ENCODE peak calls at places on chromosomes 13 and 19, in seven cellular contexts. One of them, this sample, is unnamed.

GRCh38 chr13:40682449-40683240 is 16.2 kb upstream of the FOXO1 start:
- DNase-seq in tibial nerve: no peak
- DNase-seq in thyroid gland: no peak
- DNase-seq in stomach: no peak
- DNase-seq in Peyer's patch: no peak
- DNase-seq in uterus: no peak
- DNase-seq in H1: no peak
- DNase-seq in this sample: no peak

GRCh38 chr13:45950343-45950995 is 98.9 kb upstream of the SIAH3 start:
- DNase-seq in tibial nerve: peak
- DNase-seq in thyroid gland: no peak
- DNase-seq in stomach: no peak
- DNase-seq in Peyer's patch: no peak
- DNase-seq in uterus: no peak
- DNase-seq in H1: no peak
- DNase-seq in this sample: no peak

GRCh38 chr13:97284558-97284957 is 62.4 kb downstream of the MBNL2 start:
- DNase-seq in tibial nerve: no peak
- DNase-seq in thyroid gland: no peak
- DNase-seq in stomach: no peak
- DNase-seq in Peyer's patch: no peak
- DNase-seq in uterus: no peak
- DNase-seq in H1: no peak
- DNase-seq in this sample: no peak

GRCh38 chr13:44921931-44922758 is 67.1 kb downstream of the NUFIP1 start:
- DNase-seq in tibial nerve: peak
- DNase-seq in thyroid gland: peak
- DNase-seq in stomach: peak
- DNase-seq in Peyer's patch: no peak
- DNase-seq in uterus: peak
- DNase-seq in H1: no peak
- DNase-seq in this sample: no peak

GRCh38 chr19:19306191-19306590 is 14.1 kb downstream of the SUGP1 start:
- DNase-seq in tibial nerve: no peak
- DNase-seq in thyroid gland: no peak
- DNase-seq in stomach: no peak
- DNase-seq in Peyer's patch: no peak
- DNase-seq in uterus: no peak
- DNase-seq in H1: no peak
- DNase-seq in this sample: no peak

GRCh38 chr13:92721610-92722009 is 505.0 kb upstream of the GPC6 start:
- DNase-seq in tibial nerve: no peak
- DNase-seq in thyroid gland: no peak
- DNase-seq in stomach: no peak
- DNase-seq in Peyer's patch: no peak
- DNase-seq in uterus: no peak
- DNase-seq in H1: no peak
- DNase-seq in this sample: no peak

GRCh38 chr19:17503240-17503639 is 8.2 kb upstream of the PGLS start:
- DNase-seq in tibial nerve: no peak
- DNase-seq in thyroid gland: no peak
- DNase-seq in stomach: no peak
- DNase-seq in Peyer's patch: no peak
- DNase-seq in uterus: no peak
- DNase-seq in H1: no peak
- DNase-seq in this sample: no peak

GRCh38 chr19:52206481-52206880 is 16.6 kb downstream of the PPP2R1A start:
- DNase-seq in tibial nerve: no peak
- DNase-seq in thyroid gland: no peak
- DNase-seq in stomach: no peak
- DNase-seq in Peyer's patch: no peak
- DNase-seq in uterus: no peak
- DNase-seq in H1: no peak
- DNase-seq in this sample: no peak

GRCh38 chr19:30078381-30078910 is 136.4 kb downstream of the URI1 start:
- DNase-seq in tibial nerve: no peak
- DNase-seq in thyroid gland: no peak
- DNase-seq in stomach: no peak
- DNase-seq in Peyer's patch: peak
- DNase-seq in uterus: no peak
- DNase-seq in H1: no peak
- DNase-seq in this sample: no peak

GRCh38 chr13:49669735-49670309 is 21.5 kb downstream of the EBPL start:
- DNase-seq in tibial nerve: peak
- DNase-seq in thyroid gland: peak
- DNase-seq in stomach: peak
- DNase-seq in Peyer's patch: no peak
- DNase-seq in uterus: peak
- DNase-seq in H1: no peak
- DNase-seq in this sample: no peak

GRCh38 chr13:111007209-111007608 is 92.3 kb upstream of the ANKRD10 start:
- DNase-seq in tibial nerve: no peak
- DNase-seq in thyroid gland: no peak
- DNase-seq in stomach: no peak
- DNase-seq in Peyer's patch: no peak
- DNase-seq in uterus: no peak
- DNase-seq in H1: no peak
- DNase-seq in this sample: no peak

GRCh38 chr19:33823341-33823740 is 26.7 kb downstream of the KCTD15 start:
- DNase-seq in tibial nerve: no peak
- DNase-seq in thyroid gland: no peak
- DNase-seq in stomach: no peak
- DNase-seq in Peyer's patch: no peak
- DNase-seq in uterus: no peak
- DNase-seq in H1: no peak
- DNase-seq in this sample: peak

GRCh38 chr13:99486996-99487395 is 14.3 kb upstream of the TM9SF2 start:
- DNase-seq in tibial nerve: no peak
- DNase-seq in thyroid gland: no peak
- DNase-seq in stomach: no peak
- DNase-seq in Peyer's patch: no peak
- DNase-seq in uterus: no peak
- DNase-seq in H1: no peak
- DNase-seq in this sample: no peak

GRCh38 chr13:95710313-95710712 is 33.4 kb downstream of the DNAJC3 start:
- DNase-seq in tibial nerve: no peak
- DNase-seq in thyroid gland: no peak
- DNase-seq in stomach: no peak
- DNase-seq in Peyer's patch: no peak
- DNase-seq in uterus: no peak
- DNase-seq in H1: no peak
- DNase-seq in this sample: no peak

GRCh38 chr13:109647046-109647445 is 139.3 kb downstream of the IRS2 start:
- DNase-seq in tibial nerve: no peak
- DNase-seq in thyroid gland: no peak
- DNase-seq in stomach: no peak
- DNase-seq in Peyer's patch: no peak
- DNase-seq in uterus: no peak
- DNase-seq in H1: no peak
- DNase-seq in this sample: no peak

GRCh38 chr13:45728759-45729158 is 26.6 kb downstream of the CBY2 start:
- DNase-seq in tibial nerve: no peak
- DNase-seq in thyroid gland: no peak
- DNase-seq in stomach: no peak
- DNase-seq in Peyer's patch: no peak
- DNase-seq in uterus: no peak
- DNase-seq in H1: peak
- DNase-seq in this sample: no peak

GRCh38 chr13:66506979-66507378 is 723.2 kb downstream of the PCDH9 start:
- DNase-seq in tibial nerve: no peak
- DNase-seq in thyroid gland: no peak
- DNase-seq in stomach: no peak
- DNase-seq in Peyer's patch: no peak
- DNase-seq in uterus: no peak
- DNase-seq in H1: no peak
- DNase-seq in this sample: no peak

GRCh38 chr19:29378126-29378525 is 147.7 kb upstream of the VSTM2B start:
- DNase-seq in tibial nerve: no peak
- DNase-seq in thyroid gland: no peak
- DNase-seq in stomach: no peak
- DNase-seq in Peyer's patch: peak
- DNase-seq in uterus: no peak
- DNase-seq in H1: no peak
- DNase-seq in this sample: peak

GRCh38 chr13:101681834-101682233 is 229.4 kb downstream of the ITGBL1 start:
- DNase-seq in tibial nerve: no peak
- DNase-seq in thyroid gland: no peak
- DNase-seq in stomach: no peak
- DNase-seq in Peyer's patch: no peak
- DNase-seq in uterus: no peak
- DNase-seq in H1: no peak
- DNase-seq in this sample: no peak

GRCh38 chr19:13212759-13213330 is 62.6 kb downstream of the IER2 start:
- DNase-seq in tibial nerve: peak
- DNase-seq in thyroid gland: peak
- DNase-seq in stomach: peak
- DNase-seq in Peyer's patch: peak
- DNase-seq in uterus: peak
- DNase-seq in H1: no peak
- DNase-seq in this sample: no peak

GRCh38 chr13:64234255-64234654 is 2818.6 kb upstream of the PCDH20 start:
- DNase-seq in tibial nerve: no peak
- DNase-seq in thyroid gland: no peak
- DNase-seq in stomach: no peak
- DNase-seq in Peyer's patch: no peak
- DNase-seq in uterus: no peak
- DNase-seq in H1: no peak
- DNase-seq in this sample: no peak

GRCh38 chr19:38676878-38677646 is 29.6 kb downstream of the ACTN4 start:
- DNase-seq in tibial nerve: no peak
- DNase-seq in thyroid gland: no peak
- DNase-seq in stomach: no peak
- DNase-seq in Peyer's patch: no peak
- DNase-seq in uterus: no peak
- DNase-seq in H1: no peak
- DNase-seq in this sample: no peak

GRCh38 chr19:6238643-6239281 is 41.0 kb downstream of the MLLT1 start:
- DNase-seq in tibial nerve: peak
- DNase-seq in thyroid gland: no peak
- DNase-seq in stomach: peak
- DNase-seq in Peyer's patch: peak
- DNase-seq in uterus: peak
- DNase-seq in H1: no peak
- DNase-seq in this sample: no peak
- TF ChIP-seq POLR2A in tibial nerve: no peak
- TF ChIP-seq POLR2A in thyroid gland: no peak
- TF ChIP-seq POLR2A in stomach: no peak
- TF ChIP-seq POLR2A in Peyer's patch: no peak
- TF ChIP-seq POLR2A in uterus: no peak
- TF ChIP-seq POLR2A in H1: no peak
- TF ChIP-seq POLR2A in this sample: no peak

GRCh38 chr19:32691952-32692726 is 518 bp downstream of the NUDT19 start:
- DNase-seq in tibial nerve: peak
- DNase-seq in thyroid gland: peak
- DNase-seq in stomach: peak
- DNase-seq in Peyer's patch: peak
- DNase-seq in uterus: no peak
- DNase-seq in H1: no peak
- DNase-seq in this sample: no peak
- H3K27ac ChIP-seq in tibial nerve: peak
- H3K27ac ChIP-seq in thyroid gland: peak
- H3K27ac ChIP-seq in stomach: peak
- H3K27ac ChIP-seq in Peyer's patch: peak
- H3K27ac ChIP-seq in uterus: peak
- H3K27ac ChIP-seq in H1: no peak
- H3K27ac ChIP-seq in this sample: peak

GRCh38 chr19:2840794-2841790 is at the start of gene ZNF555:
- DNase-seq in tibial nerve: peak
- DNase-seq in thyroid gland: peak
- DNase-seq in stomach: peak
- DNase-seq in Peyer's patch: peak
- DNase-seq in uterus: peak
- DNase-seq in H1: peak
- DNase-seq in this sample: peak
- TF ChIP-seq POLR2A in tibial nerve: no peak
- TF ChIP-seq POLR2A in thyroid gland: no peak
- TF ChIP-seq POLR2A in stomach: no peak
- TF ChIP-seq POLR2A in Peyer's patch: peak
- TF ChIP-seq POLR2A in uterus: peak
- TF ChIP-seq POLR2A in H1: no peak
- TF ChIP-seq POLR2A in this sample: no peak

DNA sequence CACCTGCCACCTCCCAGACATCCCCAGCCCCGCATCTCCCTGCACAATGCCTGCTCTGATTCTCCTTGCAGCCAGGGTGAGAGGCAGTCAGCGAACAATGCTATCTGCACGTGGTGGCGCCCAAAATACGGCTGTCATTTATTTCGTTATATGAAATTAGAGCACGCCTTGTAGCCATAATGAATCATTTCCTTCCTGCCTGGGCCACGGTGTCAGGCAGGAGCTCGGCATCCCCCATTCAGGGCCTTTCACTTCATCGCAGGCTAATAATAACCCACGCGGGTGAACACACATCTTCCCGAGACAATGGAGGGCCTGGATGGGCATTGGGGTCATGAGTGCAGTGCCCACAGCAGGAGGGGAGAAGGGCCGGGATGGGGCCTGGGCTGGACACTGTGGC is 143.7 kb upstream of the ZNF507 start:
- DNase-seq in tibial nerve: no peak
- DNase-seq in thyroid gland: no peak
- DNase-seq in stomach: no peak
- DNase-seq in Peyer's patch: no peak
- DNase-seq in uterus: no peak
- DNase-seq in H1: no peak
- DNase-seq in this sample: no peak
- H3K27ac ChIP-seq in tibial nerve: no peak
- H3K27ac ChIP-seq in thyroid gland: no peak
- H3K27ac ChIP-seq in stomach: no peak
- H3K27ac ChIP-seq in Peyer's patch: no peak
- H3K27ac ChIP-seq in uterus: no peak
- H3K27ac ChIP-seq in H1: no peak
- H3K27ac ChIP-seq in this sample: no peak

DNA sequence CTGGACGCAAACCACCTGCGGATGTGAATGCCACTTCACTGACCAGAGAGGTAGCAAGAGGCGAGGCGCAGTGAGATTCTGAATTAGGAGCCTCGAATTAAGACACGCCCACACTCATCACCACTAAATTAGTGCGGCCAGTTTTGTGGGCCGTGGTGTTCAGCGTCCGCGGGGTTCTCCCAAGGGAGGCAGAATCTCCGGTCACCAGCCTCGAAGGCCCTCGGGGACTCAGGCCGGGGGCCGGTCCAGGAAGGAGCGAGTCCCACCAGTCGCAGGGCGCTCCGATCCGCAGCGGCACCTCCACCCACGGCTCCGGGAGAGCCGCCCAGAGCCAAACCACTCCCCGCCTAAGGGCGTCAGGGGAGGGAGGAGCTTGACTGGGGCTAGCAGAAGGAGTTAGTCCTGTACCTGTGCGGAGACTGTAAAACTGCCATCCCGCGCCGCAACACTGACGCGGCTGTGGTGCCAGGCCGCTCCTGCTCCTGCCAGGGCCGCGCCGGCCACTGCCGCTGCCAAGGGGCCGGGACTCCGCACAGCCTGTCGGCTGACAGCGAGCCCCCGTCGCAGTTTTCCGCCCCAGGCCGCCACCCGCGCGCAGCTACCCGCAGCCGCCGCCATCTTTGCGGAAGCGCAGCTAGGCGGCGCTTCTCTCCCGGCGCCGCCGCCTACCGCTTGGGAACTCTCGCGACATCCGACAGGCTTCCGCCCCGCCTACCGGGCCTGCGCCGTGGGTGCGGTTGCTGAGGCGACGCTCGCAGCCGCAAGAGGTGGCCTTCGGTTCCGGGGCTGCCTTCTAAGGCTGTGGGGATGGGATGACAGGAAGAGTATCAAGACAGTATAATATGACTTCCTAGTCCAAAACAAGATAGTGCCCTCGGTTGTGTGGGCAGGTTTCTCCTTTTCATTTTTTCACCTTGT is at the start of gene MICU2:
- DNase-seq in tibial nerve: peak
- DNase-seq in thyroid gland: peak
- DNase-seq in stomach: peak
- DNase-seq in Peyer's patch: peak
- DNase-seq in uterus: peak
- DNase-seq in H1: peak
- DNase-seq in this sample: peak
- TF ChIP-seq POLR2A in tibial nerve: peak
- TF ChIP-seq POLR2A in thyroid gland: peak
- TF ChIP-seq POLR2A in stomach: peak
- TF ChIP-seq POLR2A in Peyer's patch: peak
- TF ChIP-seq POLR2A in uterus: peak
- TF ChIP-seq POLR2A in H1: peak
- TF ChIP-seq POLR2A in this sample: peak

This sample was measured in vagina.